ENCODE peak calls at places on chromosomes 6 and 20, in four cellular contexts. One of them, this sample, is unnamed.
A peak's percentile ranks its signal among the peaks of the same experiment; 100 is the strongest.

GRCh38 chr6:101114703-101115102 is 233.6 kb upstream of the ASCC3 start:
- DNase-seq in hepatocyte: peak; percentile 55
- DNase-seq in islet precursor cell: no peak
- DNase-seq in OCI-LY7: peak; percentile 19
- DNase-seq in this sample: no peak

GRCh38 chr20:51029963-51030930 is 7.3 kb upstream of the KCNG1 start:
- DNase-seq in hepatocyte: no peak
- DNase-seq in islet precursor cell: peak; percentile 57
- DNase-seq in OCI-LY7: no peak
- DNase-seq in this sample: no peak

GRCh38 chr6:30163090-30163917 is at the start of gene TRIM15:
- DNase-seq in hepatocyte: peak; percentile 78
- DNase-seq in islet precursor cell: peak; percentile 38
- DNase-seq in OCI-LY7: no peak
- DNase-seq in this sample: no peak

GRCh38 chr6:42260972-42261371 is 43.3 kb upstream of the MRPS10 start:
- DNase-seq in hepatocyte: peak; percentile 71
- DNase-seq in islet precursor cell: no peak
- DNase-seq in OCI-LY7: peak; percentile 58
- DNase-seq in this sample: no peak

GRCh38 chr6:24431045-24431451 is 28.3 kb downstream of the MRS2 start:
- DNase-seq in hepatocyte: peak; percentile 61
- DNase-seq in islet precursor cell: no peak
- DNase-seq in OCI-LY7: peak; percentile 58
- DNase-seq in this sample: no peak

GRCh38 chr20:50635676-50636600 is 55.4 kb downstream of the RIPOR3 start:
- DNase-seq in hepatocyte: peak; percentile 90
- DNase-seq in islet precursor cell: peak; percentile 94
- DNase-seq in OCI-LY7: peak; percentile 59
- DNase-seq in this sample: peak; percentile 34

GRCh38 chr6:133040025-133040838 is 200.9 kb upstream of the EYA4 start:
- DNase-seq in hepatocyte: peak; percentile 18
- DNase-seq in islet precursor cell: no peak
- DNase-seq in OCI-LY7: peak; percentile 4
- DNase-seq in this sample: no peak

GRCh38 chr20:57844626-57845596 is 135.1 kb upstream of the PMEPA1 start:
- DNase-seq in hepatocyte: no peak
- DNase-seq in islet precursor cell: peak; percentile 65
- DNase-seq in OCI-LY7: no peak
- DNase-seq in this sample: no peak

GRCh38 chr6:40039042-40039441 is 104.8 kb upstream of the MOCS1 start:
- DNase-seq in hepatocyte: no peak
- DNase-seq in islet precursor cell: no peak
- DNase-seq in OCI-LY7: no peak
- DNase-seq in this sample: no peak

GRCh38 chr20:36018208-36018988 is 50.0 kb downstream of the CNBD2 start:
- DNase-seq in hepatocyte: peak; percentile 16
- DNase-seq in islet precursor cell: no peak
- DNase-seq in OCI-LY7: no peak
- DNase-seq in this sample: no peak

GRCh38 chr20:1457992-1458391 is 8.7 kb downstream of the NSFL1C start:
- DNase-seq in hepatocyte: no peak
- DNase-seq in islet precursor cell: no peak
- DNase-seq in OCI-LY7: no peak
- DNase-seq in this sample: no peak

GRCh38 chr6:109303647-109304283 is 78.5 kb downstream of the CD164 start:
- DNase-seq in hepatocyte: no peak
- DNase-seq in islet precursor cell: no peak
- DNase-seq in OCI-LY7: no peak
- DNase-seq in this sample: no peak

GRCh38 chr6:24720131-24720603 is 1.2 kb upstream of the C6orf62 start:
- DNase-seq in hepatocyte: peak; percentile 74
- DNase-seq in islet precursor cell: peak; percentile 60
- DNase-seq in OCI-LY7: peak; percentile 77
- DNase-seq in this sample: peak; percentile 82

GRCh38 chr6:53413326-53413725 is 64.6 kb upstream of the ELOVL5 start:
- DNase-seq in hepatocyte: no peak
- DNase-seq in islet precursor cell: no peak
- DNase-seq in OCI-LY7: no peak
- DNase-seq in this sample: no peak

GRCh38 chr20:59055302-59055701 is 12.7 kb upstream of the PRELID3B start:
- DNase-seq in hepatocyte: no peak
- DNase-seq in islet precursor cell: no peak
- DNase-seq in OCI-LY7: peak; percentile 33
- DNase-seq in this sample: no peak

GRCh38 chr20:41734506-41734945 is 116.3 kb upstream of the CHD6 start:
- DNase-seq in hepatocyte: peak; percentile 69
- DNase-seq in islet precursor cell: peak; percentile 73
- DNase-seq in OCI-LY7: peak; percentile 51
- DNase-seq in this sample: peak; percentile 5

GRCh38 chr6:127366281-127367022 is 23.0 kb upstream of the ECHDC1 start:
- DNase-seq in hepatocyte: no peak
- DNase-seq in islet precursor cell: peak; percentile 74
- DNase-seq in OCI-LY7: no peak
- DNase-seq in this sample: no peak

GRCh38 chr20:44494681-44495080 is 19.0 kb downstream of the TTPAL start:
- DNase-seq in hepatocyte: no peak
- DNase-seq in islet precursor cell: no peak
- DNase-seq in OCI-LY7: no peak
- DNase-seq in this sample: no peak

GRCh38 chr20:47357296-47358051 is 975 bp upstream of the ZMYND8 start:
- DNase-seq in hepatocyte: peak; percentile 93
- DNase-seq in islet precursor cell: peak; percentile 98
- DNase-seq in OCI-LY7: peak; percentile 88
- DNase-seq in this sample: peak; percentile 47

GRCh38 chr6:39084506-39084905 is 30.5 kb downstream of the SAYSD1 start:
- DNase-seq in hepatocyte: no peak
- DNase-seq in islet precursor cell: no peak
- DNase-seq in OCI-LY7: no peak
- DNase-seq in this sample: no peak

GRCh38 chr20:11057624-11058023 is 383.8 kb upstream of the JAG1 start:
- DNase-seq in hepatocyte: no peak
- DNase-seq in islet precursor cell: no peak
- DNase-seq in OCI-LY7: no peak
- DNase-seq in this sample: no peak

GRCh38 chr20:50259705-50260479 is 69.3 kb downstream of the CEBPB start:
- DNase-seq in hepatocyte: no peak
- DNase-seq in islet precursor cell: no peak
- DNase-seq in OCI-LY7: no peak
- DNase-seq in this sample: no peak

GRCh38 chr20:64077094-64077493 is 2.2 kb downstream of the RGS19 start:
- DNase-seq in hepatocyte: no peak
- DNase-seq in islet precursor cell: no peak
- DNase-seq in OCI-LY7: peak; percentile 82
- DNase-seq in this sample: peak; percentile 23

GRCh38 chr20:45878076-45878731 is 2.8 kb upstream of the ZSWIM1 start:
- DNase-seq in hepatocyte: no peak
- DNase-seq in islet precursor cell: no peak
- DNase-seq in OCI-LY7: no peak
- DNase-seq in this sample: no peak

GRCh38 chr20:41408986-41409385 is 42.4 kb upstream of the EMILIN3 start:
- DNase-seq in hepatocyte: no peak
- DNase-seq in islet precursor cell: no peak
- DNase-seq in OCI-LY7: no peak
- DNase-seq in this sample: no peak

GRCh38 chr6:40353967-40354452 is 233.2 kb downstream of the LRFN2 start:
- DNase-seq in hepatocyte: no peak
- DNase-seq in islet precursor cell: peak; percentile 14
- DNase-seq in OCI-LY7: no peak
- DNase-seq in this sample: no peak

GRCh38 chr20:19397676-19398075 is 185.2 kb downstream of the SLC24A3 start:
- DNase-seq in hepatocyte: no peak
- DNase-seq in islet precursor cell: no peak
- DNase-seq in OCI-LY7: peak; percentile 5
- DNase-seq in this sample: no peak

GRCh38 chr6:84332139-84333034 is 104.9 kb upstream of the CEP162 start:
- DNase-seq in hepatocyte: no peak
- DNase-seq in islet precursor cell: no peak
- DNase-seq in OCI-LY7: no peak
- DNase-seq in this sample: no peak

GRCh38 chr6:33746036-33746600 is 587 bp downstream of the IP6K3 start:
- DNase-seq in hepatocyte: peak; percentile 77
- DNase-seq in islet precursor cell: peak; percentile 85
- DNase-seq in OCI-LY7: no peak
- DNase-seq in this sample: no peak

This sample was measured in CD8-positive, alpha-beta memory T cell.